ENCODE peak calls at places on chromosomes 5 and 9, in nine cellular contexts. One of them, this sample, is unnamed.

GRCh38 chr9:81492710-81493447 is 196.5 kb downstream of the TLE1 start:
- DNase-seq in effector memory CD4-positive, alpha-beta T cell: no peak
- DNase-seq in tibial artery: no peak
- DNase-seq in body of pancreas: no peak
- DNase-seq in GM23248: peak; percentile 90
- DNase-seq in fibroblast of lung: peak; percentile 98
- DNase-seq in transverse colon: no peak
- DNase-seq in lung: no peak
- DNase-seq in dorsolateral prefrontal cortex: no peak
- DNase-seq in this sample: peak; percentile 100

GRCh38 chr5:141709704-141710267 is 27.8 kb upstream of the ARAP3 start:
- DNase-seq in effector memory CD4-positive, alpha-beta T cell: no peak
- DNase-seq in tibial artery: no peak
- DNase-seq in body of pancreas: no peak
- DNase-seq in GM23248: no peak
- DNase-seq in fibroblast of lung: no peak
- DNase-seq in transverse colon: no peak
- DNase-seq in lung: no peak
- DNase-seq in dorsolateral prefrontal cortex: no peak
- DNase-seq in this sample: no peak

GRCh38 chr5:127762412-127762811 is 59.2 kb downstream of the CCDC192 start:
- DNase-seq in effector memory CD4-positive, alpha-beta T cell: no peak
- DNase-seq in tibial artery: no peak
- DNase-seq in body of pancreas: no peak
- DNase-seq in GM23248: no peak
- DNase-seq in fibroblast of lung: no peak
- DNase-seq in transverse colon: no peak
- DNase-seq in lung: no peak
- DNase-seq in dorsolateral prefrontal cortex: no peak
- DNase-seq in this sample: no peak

GRCh38 chr5:149636861-149637246 is 55.6 kb downstream of the ARHGEF37 start:
- DNase-seq in effector memory CD4-positive, alpha-beta T cell: peak; percentile 31
- DNase-seq in tibial artery: peak; percentile 84
- DNase-seq in body of pancreas: peak; percentile 82
- DNase-seq in GM23248: peak; percentile 90
- DNase-seq in fibroblast of lung: peak; percentile 78
- DNase-seq in transverse colon: no peak
- DNase-seq in lung: peak; percentile 71
- DNase-seq in dorsolateral prefrontal cortex: peak; percentile 82
- DNase-seq in this sample: peak; percentile 29

GRCh38 chr9:104009853-104010252 is 84.3 kb upstream of the SMC2 start:
- DNase-seq in effector memory CD4-positive, alpha-beta T cell: no peak
- DNase-seq in tibial artery: no peak
- DNase-seq in body of pancreas: no peak
- DNase-seq in GM23248: no peak
- DNase-seq in fibroblast of lung: no peak
- DNase-seq in transverse colon: no peak
- DNase-seq in lung: no peak
- DNase-seq in dorsolateral prefrontal cortex: no peak
- DNase-seq in this sample: no peak

GRCh38 chr5:119362714-119363113 is 6.9 kb downstream of the TNFAIP8 start:
- DNase-seq in effector memory CD4-positive, alpha-beta T cell: no peak
- DNase-seq in tibial artery: no peak
- DNase-seq in body of pancreas: no peak
- DNase-seq in GM23248: no peak
- DNase-seq in fibroblast of lung: no peak
- DNase-seq in transverse colon: no peak
- DNase-seq in lung: no peak
- DNase-seq in dorsolateral prefrontal cortex: no peak
- DNase-seq in this sample: no peak

GRCh38 chr9:135222991-135223760 is 135.7 kb downstream of the OLFM1 start:
- DNase-seq in effector memory CD4-positive, alpha-beta T cell: no peak
- DNase-seq in tibial artery: no peak
- DNase-seq in body of pancreas: no peak
- DNase-seq in GM23248: no peak
- DNase-seq in fibroblast of lung: no peak
- DNase-seq in transverse colon: no peak
- DNase-seq in lung: no peak
- DNase-seq in dorsolateral prefrontal cortex: no peak
- DNase-seq in this sample: no peak

GRCh38 chr9:86974421-86974820 is 27.1 kb upstream of the GAS1 start:
- DNase-seq in effector memory CD4-positive, alpha-beta T cell: no peak
- DNase-seq in tibial artery: no peak
- DNase-seq in body of pancreas: no peak
- DNase-seq in GM23248: peak; percentile 22
- DNase-seq in fibroblast of lung: no peak
- DNase-seq in transverse colon: no peak
- DNase-seq in lung: no peak
- DNase-seq in dorsolateral prefrontal cortex: no peak
- DNase-seq in this sample: no peak

GRCh38 chr5:179802950-179803562 is 3.6 kb downstream of the MGAT4B start:
- DNase-seq in effector memory CD4-positive, alpha-beta T cell: no peak
- DNase-seq in tibial artery: no peak
- DNase-seq in body of pancreas: no peak
- DNase-seq in GM23248: no peak
- DNase-seq in fibroblast of lung: no peak
- DNase-seq in transverse colon: no peak
- DNase-seq in lung: no peak
- DNase-seq in dorsolateral prefrontal cortex: no peak
- DNase-seq in this sample: no peak

GRCh38 chr5:111954516-111955337 is 197.7 kb upstream of the NREP start:
- DNase-seq in effector memory CD4-positive, alpha-beta T cell: no peak
- DNase-seq in tibial artery: no peak
- DNase-seq in body of pancreas: no peak
- DNase-seq in GM23248: peak; percentile 72
- DNase-seq in fibroblast of lung: peak; percentile 39
- DNase-seq in transverse colon: no peak
- DNase-seq in lung: no peak
- DNase-seq in dorsolateral prefrontal cortex: no peak
- DNase-seq in this sample: peak; percentile 65

GRCh38 chr5:111950660-111951059 is 193.7 kb upstream of the NREP start:
- DNase-seq in effector memory CD4-positive, alpha-beta T cell: no peak
- DNase-seq in tibial artery: no peak
- DNase-seq in body of pancreas: no peak
- DNase-seq in GM23248: peak; percentile 90
- DNase-seq in fibroblast of lung: no peak
- DNase-seq in transverse colon: no peak
- DNase-seq in lung: no peak
- DNase-seq in dorsolateral prefrontal cortex: no peak
- DNase-seq in this sample: no peak

GRCh38 chr5:111948078-111948477 is 191.1 kb upstream of the NREP start:
- DNase-seq in effector memory CD4-positive, alpha-beta T cell: no peak
- DNase-seq in tibial artery: no peak
- DNase-seq in body of pancreas: no peak
- DNase-seq in GM23248: no peak
- DNase-seq in fibroblast of lung: no peak
- DNase-seq in transverse colon: no peak
- DNase-seq in lung: no peak
- DNase-seq in dorsolateral prefrontal cortex: no peak
- DNase-seq in this sample: no peak

GRCh38 chr5:111948517-111948916 is 191.5 kb upstream of the NREP start:
- DNase-seq in effector memory CD4-positive, alpha-beta T cell: no peak
- DNase-seq in tibial artery: no peak
- DNase-seq in body of pancreas: no peak
- DNase-seq in GM23248: peak; percentile 96
- DNase-seq in fibroblast of lung: peak; percentile 94
- DNase-seq in transverse colon: no peak
- DNase-seq in lung: no peak
- DNase-seq in dorsolateral prefrontal cortex: no peak
- DNase-seq in this sample: peak; percentile 99

GRCh38 chr5:111953351-111954127 is 196.5 kb upstream of the NREP start:
- DNase-seq in effector memory CD4-positive, alpha-beta T cell: no peak
- DNase-seq in tibial artery: no peak
- DNase-seq in body of pancreas: no peak
- DNase-seq in GM23248: peak; percentile 83
- DNase-seq in fibroblast of lung: peak; percentile 64
- DNase-seq in transverse colon: no peak
- DNase-seq in lung: no peak
- DNase-seq in dorsolateral prefrontal cortex: no peak
- DNase-seq in this sample: peak; percentile 98
- H3K27ac ChIP-seq in effector memory CD4-positive, alpha-beta T cell: no peak overlapping the region
- H3K27ac ChIP-seq in tibial artery: no peak overlapping the region
- H3K27ac ChIP-seq in body of pancreas: no peak overlapping the region
- H3K27ac ChIP-seq in GM23248: peak overlapping the region; percentile 97
- H3K27ac ChIP-seq in fibroblast of lung: no peak overlapping the region
- H3K27ac ChIP-seq in transverse colon: no peak overlapping the region
- H3K27ac ChIP-seq in lung: no peak overlapping the region
- H3K27ac ChIP-seq in dorsolateral prefrontal cortex: no peak overlapping the region
- H3K27ac ChIP-seq in this sample: peak overlapping the region; percentile 96

DNA sequence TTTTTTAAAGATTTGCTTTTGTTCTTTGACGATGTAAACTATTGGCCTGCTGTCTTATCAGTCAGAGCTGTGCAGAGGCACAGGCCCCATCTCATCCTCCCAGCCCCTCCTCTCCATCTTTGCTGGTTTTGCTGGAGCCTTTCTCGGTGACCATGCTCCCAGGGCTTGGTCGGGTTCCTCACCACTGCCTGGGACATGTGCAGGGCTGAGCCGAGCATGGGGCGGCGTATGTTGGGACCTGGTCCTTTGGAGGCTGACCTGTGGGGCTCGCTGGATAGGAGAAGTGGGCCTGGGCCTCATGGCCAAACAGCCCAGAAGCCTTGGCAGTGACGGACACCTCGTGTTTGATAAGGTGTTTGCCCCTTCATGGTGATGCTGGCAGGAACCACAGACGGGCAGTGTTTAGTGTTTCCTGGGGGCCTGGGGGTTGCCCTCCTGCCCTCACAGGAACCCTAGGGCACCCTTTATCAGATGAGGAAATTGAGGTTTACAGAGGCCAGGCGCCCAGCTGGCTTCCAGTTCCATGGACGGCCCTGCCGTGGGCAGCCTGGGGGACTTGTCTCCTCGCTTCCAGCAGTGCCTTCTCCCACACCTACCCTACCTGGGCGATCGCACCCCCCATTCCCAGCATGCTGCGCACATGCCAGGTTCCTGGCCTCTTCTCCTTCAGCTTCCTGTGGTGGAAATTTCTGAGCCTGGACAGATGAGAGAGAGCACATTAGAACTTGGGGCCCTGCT is 27.6 kb downstream of the TRAF2 start:
- DNase-seq in effector memory CD4-positive, alpha-beta T cell: no peak
- DNase-seq in tibial artery: no peak
- DNase-seq in body of pancreas: no peak
- DNase-seq in GM23248: no peak
- DNase-seq in fibroblast of lung: no peak
- DNase-seq in transverse colon: no peak
- DNase-seq in lung: no peak
- DNase-seq in dorsolateral prefrontal cortex: no peak
- DNase-seq in this sample: no peak
- H3K27ac ChIP-seq in effector memory CD4-positive, alpha-beta T cell: no peak overlapping the region
- H3K27ac ChIP-seq in tibial artery: no peak overlapping the region
- H3K27ac ChIP-seq in body of pancreas: no peak overlapping the region
- H3K27ac ChIP-seq in GM23248: no peak overlapping the region
- H3K27ac ChIP-seq in fibroblast of lung: no peak overlapping the region
- H3K27ac ChIP-seq in transverse colon: no peak overlapping the region
- H3K27ac ChIP-seq in lung: no peak overlapping the region
- H3K27ac ChIP-seq in dorsolateral prefrontal cortex: no peak overlapping the region
- H3K27ac ChIP-seq in this sample: no peak overlapping the region

GRCh38 chr9:91886433-91887031 is 63.5 kb downstream of the ROR2 start:
- DNase-seq in effector memory CD4-positive, alpha-beta T cell: no peak
- DNase-seq in tibial artery: no peak
- DNase-seq in body of pancreas: no peak
- DNase-seq in GM23248: no peak
- DNase-seq in fibroblast of lung: no peak
- DNase-seq in transverse colon: no peak
- DNase-seq in lung: no peak
- DNase-seq in dorsolateral prefrontal cortex: no peak
- DNase-seq in this sample: no peak

GRCh38 chr9:91885746-91886432 is 64.1 kb downstream of the ROR2 start:
- DNase-seq in effector memory CD4-positive, alpha-beta T cell: no peak
- DNase-seq in tibial artery: no peak
- DNase-seq in body of pancreas: no peak
- DNase-seq in GM23248: no peak
- DNase-seq in fibroblast of lung: no peak
- DNase-seq in transverse colon: no peak
- DNase-seq in lung: no peak
- DNase-seq in dorsolateral prefrontal cortex: no peak
- DNase-seq in this sample: no peak

GRCh38 chr9:91884153-91884552 is 65.9 kb downstream of the ROR2 start:
- DNase-seq in effector memory CD4-positive, alpha-beta T cell: no peak
- DNase-seq in tibial artery: no peak
- DNase-seq in body of pancreas: no peak
- DNase-seq in GM23248: no peak
- DNase-seq in fibroblast of lung: no peak
- DNase-seq in transverse colon: no peak
- DNase-seq in lung: no peak
- DNase-seq in dorsolateral prefrontal cortex: no peak
- DNase-seq in this sample: no peak

GRCh38 chr9:91883503-91883902 is 66.5 kb downstream of the ROR2 start:
- DNase-seq in effector memory CD4-positive, alpha-beta T cell: no peak
- DNase-seq in tibial artery: no peak
- DNase-seq in body of pancreas: no peak
- DNase-seq in GM23248: no peak
- DNase-seq in fibroblast of lung: no peak
- DNase-seq in transverse colon: no peak
- DNase-seq in lung: no peak
- DNase-seq in dorsolateral prefrontal cortex: no peak
- DNase-seq in this sample: no peak

DNA sequence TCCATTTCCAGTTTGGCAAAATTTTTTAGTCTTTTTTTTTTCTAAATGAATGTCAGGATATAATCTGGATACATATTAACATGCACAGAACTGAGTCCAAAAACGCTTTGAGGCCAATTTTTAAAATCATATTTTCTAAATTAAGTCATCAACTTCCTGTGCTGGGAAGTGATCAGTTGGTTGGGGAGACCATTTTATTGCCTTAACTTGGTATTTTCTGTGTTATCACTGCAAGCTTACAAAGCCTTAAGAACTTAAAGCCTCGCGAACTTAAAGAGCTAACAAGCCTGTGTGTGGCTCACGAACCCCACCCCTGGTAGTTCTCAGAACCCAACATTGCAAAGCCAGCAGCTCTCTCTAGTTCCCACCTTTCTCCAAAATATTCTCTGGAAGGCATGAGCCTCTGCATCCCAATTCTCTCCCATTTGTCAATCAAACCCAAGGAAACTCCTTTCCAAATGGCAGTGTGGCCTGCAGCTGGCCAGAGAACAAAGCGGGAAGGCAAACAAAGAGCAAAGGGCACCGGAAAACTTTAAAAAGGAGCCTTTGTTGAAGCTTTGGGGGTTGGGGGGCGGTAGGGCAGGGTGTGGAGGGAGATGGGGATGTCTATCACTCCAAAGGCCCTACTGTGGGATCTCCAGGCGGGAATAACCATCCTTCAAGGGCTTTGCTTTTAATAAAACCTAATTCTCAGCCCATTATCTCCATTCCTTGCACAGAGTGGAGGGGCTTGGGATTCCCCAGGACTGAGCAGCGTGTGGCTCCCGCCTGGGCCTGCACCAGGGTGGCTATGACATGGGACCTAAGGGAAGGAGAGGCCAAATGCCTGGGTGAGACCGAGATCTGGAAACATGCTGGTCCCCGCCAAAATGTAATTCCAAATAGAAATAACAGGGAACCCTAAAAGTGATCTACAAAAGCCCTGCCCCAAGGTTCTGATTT is 65.0 kb downstream of the ROR2 start:
- DNase-seq in effector memory CD4-positive, alpha-beta T cell: no peak
- DNase-seq in tibial artery: no peak
- DNase-seq in body of pancreas: no peak
- DNase-seq in GM23248: peak; percentile 37
- DNase-seq in fibroblast of lung: peak; percentile 47
- DNase-seq in transverse colon: no peak
- DNase-seq in lung: no peak
- DNase-seq in dorsolateral prefrontal cortex: no peak
- DNase-seq in this sample: peak; percentile 16
- H3K27ac ChIP-seq in effector memory CD4-positive, alpha-beta T cell: no peak overlapping the region
- H3K27ac ChIP-seq in tibial artery: no peak overlapping the region
- H3K27ac ChIP-seq in body of pancreas: no peak overlapping the region
- H3K27ac ChIP-seq in GM23248: peak overlapping the region; percentile 32
- H3K27ac ChIP-seq in fibroblast of lung: peak overlapping the region; percentile 61
- H3K27ac ChIP-seq in transverse colon: peak overlapping the region; percentile 3
- H3K27ac ChIP-seq in lung: no peak overlapping the region
- H3K27ac ChIP-seq in dorsolateral prefrontal cortex: no peak overlapping the region
- H3K27ac ChIP-seq in this sample: no peak overlapping the region

GRCh38 chr9:121367651-121368510 is 2.2 kb downstream of the STOM start:
- DNase-seq in effector memory CD4-positive, alpha-beta T cell: no peak
- DNase-seq in tibial artery: no peak
- DNase-seq in body of pancreas: no peak
- DNase-seq in GM23248: peak; percentile 56
- DNase-seq in fibroblast of lung: no peak
- DNase-seq in transverse colon: no peak
- DNase-seq in lung: no peak
- DNase-seq in dorsolateral prefrontal cortex: no peak
- DNase-seq in this sample: no peak
- H3K27ac ChIP-seq in effector memory CD4-positive, alpha-beta T cell: no peak overlapping the region
- H3K27ac ChIP-seq in tibial artery: peak overlapping the region; percentile 98
- H3K27ac ChIP-seq in body of pancreas: no peak overlapping the region
- H3K27ac ChIP-seq in GM23248: peak overlapping the region; percentile 45
- H3K27ac ChIP-seq in fibroblast of lung: peak overlapping the region; percentile 93
- H3K27ac ChIP-seq in transverse colon: peak overlapping the region; percentile 92
- H3K27ac ChIP-seq in lung: peak overlapping the region; percentile 96
- H3K27ac ChIP-seq in dorsolateral prefrontal cortex: peak overlapping the region; percentile 97
- H3K27ac ChIP-seq in this sample: no peak overlapping the region